ENCODE peak calls at places on chromosomes 11 and 22, in ten cellular contexts. B, I, K, G, U, V, L, W, T and C are unnamed samples.
A peak's percentile ranks its signal among the peaks of the same experiment; 100 is the strongest.

GRCh38 chr11:132886335-132886734 is 646.0 kb downstream of the OPCML start:
- DNase-seq in B (no peak), I (peak; percentile 54), K (no peak), G (no peak), U (peak; percentile 75), V (no peak), L (no peak), W (no peak), T (no peak), C (no peak)

GRCh38 chr22:34105461-34106062 is 185.3 kb upstream of the LARGE1 start:
- DNase-seq in B (peak; percentile 63), I (no peak), K (no peak), G (peak; percentile 39), U (no peak), V (peak; percentile 84), L (peak; percentile 3), W (peak; percentile 43), T (peak; percentile 71), C (no peak)

GRCh38 chr11:61392991-61393595 is 706 bp downstream of the TMEM216 start:
- DNase-seq in B (no peak), I (peak; percentile 13), K (no peak), G (peak; percentile 40), U (no peak), V (no peak), L (no peak), W (no peak), T (no peak), C (no peak)

GRCh38 chr11:113542420-113542819 is 67.2 kb upstream of the DRD2 start:
- DNase-seq in B (no peak), I (no peak), K (no peak), G (no peak), U (no peak), V (no peak), L (no peak), W (no peak), T (no peak), C (no peak)

GRCh38 chr11:109432105-109432504 is 10.1 kb downstream of the C11orf87 start:
- DNase-seq in B (no peak), I (peak; percentile 85), K (no peak), G (no peak), U (no peak), V (no peak), L (no peak), W (no peak), T (no peak), C (no peak)

GRCh38 chr11:6334806-6335205 is 14.5 kb upstream of the CAVIN3 start:
- DNase-seq in B (no peak), I (no peak), K (no peak), G (no peak), U (no peak), V (no peak), L (no peak), W (no peak), T (no peak), C (no peak)

GRCh38 chr11:128890543-128891409 is at the start of gene KCNJ5:
- DNase-seq in B (peak; percentile 60), I (peak; percentile 10), K (no peak), G (peak; percentile 35), U (no peak), V (peak; percentile 73), L (peak; percentile 35), W (no peak), T (peak; percentile 62), C (peak; percentile 64)

GRCh38 chr22:25645964-25646363 is 81.5 kb downstream of the GRK3 start:
- DNase-seq in B (no peak), I (no peak), K (no peak), G (no peak), U (no peak), V (no peak), L (no peak), W (no peak), T (no peak), C (no peak)

GRCh38 chr11:103662880-103663279 is 373.6 kb upstream of the DDI1 start:
- DNase-seq in B (no peak), I (no peak), K (no peak), G (no peak), U (no peak), V (no peak), L (no peak), W (no peak), T (no peak), C (no peak)

GRCh38 chr22:17057959-17058814 is 26.6 kb upstream of the IL17RA start:
- DNase-seq in B (peak; percentile 66), I (peak; percentile 83), K (no peak), G (peak; percentile 58), U (peak; percentile 46), V (peak; percentile 78), L (peak; percentile 71), W (peak; percentile 85), T (peak; percentile 42), C (peak; percentile 80)

GRCh38 chr11:77207618-77208313 is 79.7 kb downstream of the MYO7A start:
- DNase-seq in B (peak; percentile 52), I (no peak), K (peak; percentile 81), G (no peak), U (no peak), V (no peak), L (no peak), W (no peak), T (no peak), C (no peak)

GRCh38 chr11:35288817-35289541 is 130.4 kb downstream of the SLC1A2 start:
- DNase-seq in B (no peak), I (peak; percentile 87), K (no peak), G (no peak), U (no peak), V (no peak), L (no peak), W (no peak), T (no peak), C (no peak)